ENCODE peak calls at places on chromosomes 1 and 21, in four cellular contexts. Z is mesendoderm, M is adipocyte, N is mucosa of descending colon. K is an unnamed sample. For H3K36me3, the result is how much of the 10 kb centered on the place peaks cover.

GRCh38 chr1:223887724-223888428 is 42.1 kb upstream of the TP53BP2 start:
- DNase-seq in Z (no peak), M (peak), N (no peak), K (peak)

GRCh38 chr1:19640363-19641316 is 3.5 kb upstream of the NBL1 start:
- DNase-seq in Z (peak), M (peak), N (peak), K (peak)

GRCh38 chr1:212514056-212514614 is 81.4 kb downstream of the NENF start:
- DNase-seq in Z (peak), M (peak), N (peak), K (peak)

GRCh38 chr1:17319561-17320350 is 11.8 kb downstream of the PADI4 start:
- DNase-seq in Z (no peak), M (no peak), N (no peak), K (no peak)

GRCh38 chr1:115233598-115233997 is 104.5 kb downstream of the NGF start:
- DNase-seq in Z (no peak), M (no peak), N (no peak), K (no peak)

GRCh38 chr1:77126309-77126708 is 92.9 kb downstream of the PIGK start:
- DNase-seq in Z (peak), M (peak), N (peak), K (no peak)

GRCh38 chr1:246281195-246281594 is 225.9 kb downstream of the SMYD3 start:
- DNase-seq in Z (no peak), M (no peak), N (no peak), K (no peak)

GRCh38 chr1:45722809-45723208 is 27.6 kb downstream of the IPP start:
- DNase-seq in Z (no peak), M (peak), N (no peak), K (no peak)

GRCh38 chr1:35768350-35769187 is 1.2 kb downstream of the CLSPN start:
- DNase-seq in Z (peak), M (peak), N (no peak), K (no peak)

DNA sequence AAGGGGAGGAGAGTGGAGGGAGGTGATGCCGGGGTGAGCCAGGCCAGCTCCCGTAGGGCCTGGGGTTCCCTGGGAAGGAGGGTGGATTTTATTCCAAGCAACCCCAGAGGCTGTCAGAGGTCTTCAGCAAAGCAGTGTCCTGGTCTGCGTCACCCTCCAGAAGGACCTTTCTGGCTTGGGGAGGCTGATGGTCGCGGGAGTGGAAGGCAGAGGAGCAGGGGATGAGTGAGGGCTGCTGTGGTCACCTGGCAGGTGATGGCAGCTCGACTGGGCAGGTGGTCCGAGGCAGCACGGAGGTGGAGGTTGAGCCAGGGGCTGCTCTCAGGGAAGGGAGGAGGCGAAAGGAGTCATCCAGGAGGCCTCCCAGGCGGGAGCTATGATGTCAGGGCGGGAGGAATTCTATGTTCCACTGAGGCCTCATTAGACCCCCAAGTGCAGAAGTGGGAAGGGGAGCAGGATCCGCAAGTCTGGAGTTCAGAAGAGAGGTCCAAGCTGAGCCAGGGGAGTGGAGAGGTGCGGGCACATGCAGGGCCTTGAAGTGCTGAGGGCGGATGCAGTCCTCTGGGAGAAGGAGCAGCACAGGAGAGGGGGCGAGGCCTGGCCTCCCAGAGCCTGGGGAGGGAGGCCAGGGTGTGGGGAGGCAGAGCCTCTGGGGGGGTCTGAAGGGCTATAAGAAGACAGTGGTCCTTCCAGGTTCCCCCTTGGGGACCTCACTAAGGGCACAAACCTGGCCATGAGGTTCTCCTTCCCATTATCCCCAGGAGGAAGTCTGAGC is 33.3 kb downstream of the BMP8A start:
- DNase-seq in Z (no peak), M (no peak), N (no peak), K (no peak)
- H3K36me3 ChIP-seq in Z (under half), M (under half), N (under half), K (under half)

GRCh38 chr21:44082648-44083436 is 24.4 kb upstream of the PWP2 start:
- DNase-seq in Z (no peak), M (no peak), N (no peak), K (no peak)
- H3K36me3 ChIP-seq in Z (under half), M (half or more), N (under half), K (half or more)

GRCh38 chr1:167499106-167499505 is 19.2 kb downstream of the CD247 start:
- DNase-seq in Z (no peak), M (no peak), N (no peak), K (no peak)

GRCh38 chr1:167502192-167502551 is 16.2 kb downstream of the CD247 start:
- DNase-seq in Z (no peak), M (no peak), N (no peak), K (no peak)

GRCh38 chr1:167499657-167500056 is 18.7 kb downstream of the CD247 start:
- DNase-seq in Z (no peak), M (no peak), N (no peak), K (no peak)

GRCh38 chr1:167501513-167502191 is 16.7 kb downstream of the CD247 start:
- DNase-seq in Z (no peak), M (no peak), N (no peak), K (no peak)

DNA sequence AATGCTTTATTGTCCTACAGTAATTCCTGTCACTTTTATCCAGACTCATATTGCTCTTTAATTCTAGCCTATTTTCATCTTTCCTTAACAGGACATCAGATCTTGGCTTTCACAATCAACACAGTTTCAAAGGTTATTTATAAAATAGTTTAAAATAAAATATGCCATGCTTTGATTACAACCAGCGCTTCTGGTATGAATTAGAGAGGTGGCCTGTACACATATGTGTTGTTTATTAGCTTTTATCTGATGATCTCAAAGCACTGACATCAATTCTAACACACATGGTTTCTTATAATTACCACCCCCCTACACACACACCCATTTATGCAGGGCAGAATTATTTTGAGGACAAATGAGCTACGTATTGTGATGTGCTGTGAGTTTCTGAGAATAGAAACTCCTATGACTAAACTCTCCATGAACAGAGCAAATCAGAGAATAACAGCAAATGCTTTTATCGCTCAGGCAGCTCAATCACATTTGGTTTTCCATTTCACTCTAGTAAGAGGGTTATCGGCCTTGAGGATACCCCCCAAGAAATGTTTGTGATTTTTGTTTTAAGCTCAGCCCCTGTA is 18.0 kb downstream of the CD247 start:
- DNase-seq in Z (no peak), M (no peak), N (no peak), K (no peak)
- H3K36me3 ChIP-seq in Z (under half), M (under half), N (under half), K (under half)

GRCh38 chr1:109228167-109228566 is 14.4 kb downstream of the SARS1 start:
- DNase-seq in Z (no peak), M (peak), N (no peak), K (no peak)
- H3K36me3 ChIP-seq in Z (under half), M (half or more), N (under half), K (half or more)

GRCh38 chr1:8874230-8875201 is 4.0 kb downstream of the ENO1 start:
- DNase-seq in Z (no peak), M (peak), N (no peak), K (no peak)
- H3K36me3 ChIP-seq in Z (under half), M (half or more), N (under half), K (half or more)

GRCh38 chr1:166127003-166127402 is 39.8 kb downstream of the FAM78B start:
- DNase-seq in Z (no peak), M (no peak), N (no peak), K (no peak)

GRCh38 chr1:166132496-166132895 is 34.3 kb downstream of the FAM78B start:
- DNase-seq in Z (no peak), M (no peak), N (no peak), K (no peak)

GRCh38 chr1:166133276-166133841 is 33.4 kb downstream of the FAM78B start:
- DNase-seq in Z (peak), M (no peak), N (peak), K (no peak)

GRCh38 chr1:166129006-166129405 is 37.8 kb downstream of the FAM78B start:
- DNase-seq in Z (no peak), M (no peak), N (no peak), K (no peak)

GRCh38 chr1:166128195-166128594 is 38.6 kb downstream of the FAM78B start:
- DNase-seq in Z (no peak), M (no peak), N (no peak), K (no peak)
- H3K36me3 ChIP-seq in Z (under half), M (under half), N (under half), K (under half)

DNA sequence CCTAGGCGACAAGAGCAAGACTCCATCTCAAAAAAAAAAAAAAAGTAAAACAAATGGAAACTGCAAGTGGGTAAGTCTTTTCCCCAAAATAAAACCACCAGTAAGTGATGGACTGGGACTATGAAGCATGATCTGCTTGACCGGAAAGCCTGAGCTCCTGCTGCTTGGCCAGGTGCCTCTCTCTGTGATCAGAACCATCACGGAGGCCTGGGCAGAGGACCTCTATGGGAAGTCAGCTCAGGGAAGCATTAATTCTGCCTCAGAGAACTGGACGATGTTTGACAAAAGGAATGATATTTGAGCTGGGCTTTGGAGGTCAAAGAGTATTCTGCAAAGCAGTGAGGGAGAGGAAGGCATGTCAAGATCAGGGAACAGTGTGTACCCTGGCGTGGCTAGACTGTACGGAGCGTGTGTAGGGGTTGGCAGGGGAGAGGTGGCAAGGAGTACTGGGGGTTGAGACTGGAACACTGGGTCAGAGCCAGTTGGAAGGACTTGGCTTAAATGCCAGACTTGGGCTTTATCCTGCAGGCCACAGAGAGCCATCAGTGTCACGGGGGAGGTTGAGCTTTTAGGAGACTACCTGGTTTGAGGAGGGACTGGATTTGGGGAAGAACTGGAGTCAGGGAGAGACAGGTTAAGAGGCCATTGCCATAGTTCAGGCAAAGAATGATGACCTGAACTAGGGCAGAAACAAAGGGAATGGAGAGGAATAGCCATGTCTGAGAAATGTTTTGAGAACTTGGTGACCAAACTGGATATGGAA is 16.4 kb downstream of the ATP1A2 start:
- DNase-seq in Z (no peak), M (no peak), N (no peak), K (no peak)
- H3K36me3 ChIP-seq in Z (under half), M (under half), N (under half), K (under half)